ENCODE peak calls at places on chromosomes 13 and 19, in eight cellular contexts. One of them, this sample, is unnamed.

GRCh38 chr13:29540334-29540733 is 55.2 kb downstream of the SLC7A1 start:
- DNase-seq in choroid plexus epithelial cell: no peak
- DNase-seq in pancreas: no peak
- DNase-seq in PC-9: no peak
- DNase-seq in A549: no peak
- DNase-seq in testis: no peak
- DNase-seq in brain microvascular endothelial cell: no peak
- DNase-seq in heart right ventricle: no peak
- DNase-seq in this sample: no peak

GRCh38 chr13:44660050-44660449 is 83.9 kb upstream of the TSC22D1 start:
- DNase-seq in brain microvascular endothelial cell: no peak
- DNase-seq in A549: no peak
- DNase-seq in pancreas: no peak
- DNase-seq in testis: no peak
- DNase-seq in PC-9: no peak
- DNase-seq in heart right ventricle: no peak
- DNase-seq in choroid plexus epithelial cell: no peak
- DNase-seq in this sample: no peak

GRCh38 chr13:98044301-98044700 is 90.8 kb downstream of the IPO5 start:
- DNase-seq in pancreas: no peak
- DNase-seq in testis: no peak
- DNase-seq in heart right ventricle: no peak
- DNase-seq in brain microvascular endothelial cell: no peak
- DNase-seq in A549: no peak
- DNase-seq in choroid plexus epithelial cell: no peak
- DNase-seq in PC-9: no peak
- DNase-seq in this sample: peak

GRCh38 chr19:3252650-3253049 is 28.2 kb downstream of the CELF5 start:
- DNase-seq in PC-9: no peak
- DNase-seq in choroid plexus epithelial cell: no peak
- DNase-seq in A549: no peak
- DNase-seq in testis: no peak
- DNase-seq in pancreas: no peak
- DNase-seq in heart right ventricle: no peak
- DNase-seq in brain microvascular endothelial cell: no peak
- DNase-seq in this sample: no peak

GRCh38 chr13:30061217-30061616 is 210.8 kb upstream of the UBL3 start:
- DNase-seq in pancreas: no peak
- DNase-seq in A549: no peak
- DNase-seq in testis: no peak
- DNase-seq in brain microvascular endothelial cell: no peak
- DNase-seq in PC-9: no peak
- DNase-seq in choroid plexus epithelial cell: no peak
- DNase-seq in heart right ventricle: no peak
- DNase-seq in this sample: no peak

GRCh38 chr19:2537544-2537943 is 61.6 kb downstream of the GADD45B start:
- DNase-seq in pancreas: peak
- DNase-seq in brain microvascular endothelial cell: no peak
- DNase-seq in testis: no peak
- DNase-seq in A549: no peak
- DNase-seq in heart right ventricle: no peak
- DNase-seq in PC-9: no peak
- DNase-seq in choroid plexus epithelial cell: no peak
- DNase-seq in this sample: no peak

GRCh38 chr19:35856546-35857149 is at the start of gene KIRREL2:
- DNase-seq in testis: no peak
- DNase-seq in choroid plexus epithelial cell: no peak
- DNase-seq in brain microvascular endothelial cell: no peak
- DNase-seq in A549: no peak
- DNase-seq in pancreas: peak
- DNase-seq in heart right ventricle: no peak
- DNase-seq in PC-9: no peak
- DNase-seq in this sample: no peak

GRCh38 chr19:45809643-45810159 is 5.4 kb downstream of the RSPH6A start:
- DNase-seq in pancreas: no peak
- DNase-seq in choroid plexus epithelial cell: peak
- DNase-seq in testis: no peak
- DNase-seq in heart right ventricle: no peak
- DNase-seq in brain microvascular endothelial cell: peak
- DNase-seq in PC-9: peak
- DNase-seq in A549: peak
- DNase-seq in this sample: no peak

GRCh38 chr13:106318941-106319411 is 216.5 kb downstream of the EFNB2 start:
- DNase-seq in brain microvascular endothelial cell: peak
- DNase-seq in testis: no peak
- DNase-seq in heart right ventricle: no peak
- DNase-seq in A549: peak
- DNase-seq in PC-9: peak
- DNase-seq in pancreas: no peak
- DNase-seq in choroid plexus epithelial cell: peak
- DNase-seq in this sample: no peak

GRCh38 chr19:55913643-55914268 is 18.4 kb downstream of the NLRP13 start:
- DNase-seq in choroid plexus epithelial cell: no peak
- DNase-seq in A549: no peak
- DNase-seq in testis: no peak
- DNase-seq in PC-9: no peak
- DNase-seq in brain microvascular endothelial cell: no peak
- DNase-seq in heart right ventricle: no peak
- DNase-seq in pancreas: no peak
- DNase-seq in this sample: no peak

GRCh38 chr19:23116802-23117571 is at the start of gene ZNF730:
- DNase-seq in heart right ventricle: peak
- DNase-seq in pancreas: peak
- DNase-seq in PC-9: no peak
- DNase-seq in brain microvascular endothelial cell: peak
- DNase-seq in testis: peak
- DNase-seq in choroid plexus epithelial cell: peak
- DNase-seq in A549: no peak
- DNase-seq in this sample: no peak

DNA sequence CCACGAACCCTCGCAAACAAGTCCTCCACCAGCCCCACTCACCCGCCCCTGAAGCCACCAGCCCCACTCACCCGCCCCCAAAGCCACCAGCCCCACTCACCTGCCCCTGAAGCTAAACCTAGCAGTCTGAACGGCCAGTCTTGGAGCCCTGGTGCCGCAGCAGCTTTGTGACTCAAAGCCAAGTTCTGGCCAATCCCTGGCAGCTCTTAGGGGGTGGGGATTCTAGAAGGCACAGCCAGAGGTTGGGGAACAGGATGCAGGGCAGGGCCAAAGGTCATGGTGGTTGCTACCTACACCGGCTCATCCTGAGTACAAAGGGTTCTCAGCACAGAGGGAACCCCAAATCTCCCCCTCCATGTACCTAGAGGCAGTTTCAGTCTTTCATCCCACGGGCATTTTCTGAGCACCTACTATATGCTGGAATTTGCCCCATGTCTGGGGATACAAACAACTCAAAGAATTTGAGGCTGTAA is at the start of gene IQCN:
- DNase-seq in choroid plexus epithelial cell: peak
- DNase-seq in brain microvascular endothelial cell: peak
- DNase-seq in heart right ventricle: no peak
- DNase-seq in pancreas: peak
- DNase-seq in A549: peak
- DNase-seq in testis: no peak
- DNase-seq in PC-9: peak
- DNase-seq in this sample: no peak
- TF ChIP-seq CTCF in choroid plexus epithelial cell: no peak
- TF ChIP-seq CTCF in brain microvascular endothelial cell: no peak
- TF ChIP-seq CTCF in heart right ventricle: no peak
- TF ChIP-seq CTCF in pancreas: no peak
- TF ChIP-seq CTCF in A549: no peak
- TF ChIP-seq CTCF in testis: no peak
- TF ChIP-seq CTCF in PC-9: no peak
- TF ChIP-seq CTCF in this sample: no peak

DNA sequence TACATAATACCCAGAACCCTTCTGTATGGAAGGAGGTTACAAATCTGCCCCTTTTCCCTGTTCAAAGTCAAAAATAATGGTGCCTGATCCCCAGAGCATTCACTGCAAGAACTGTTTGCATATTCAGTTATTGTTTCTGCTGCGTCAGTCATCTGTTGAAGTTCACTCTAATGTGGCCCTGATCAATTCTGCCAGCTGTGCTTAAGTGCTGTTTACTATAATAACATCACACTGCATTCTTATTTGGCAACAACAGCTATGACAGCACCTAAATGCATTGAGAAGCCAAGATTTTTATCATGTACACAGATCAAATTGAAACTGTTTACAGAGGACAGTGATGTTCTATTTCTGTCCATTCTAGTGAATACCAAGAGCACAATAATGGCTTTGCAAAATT is 115.9 kb downstream of the DACH1 start:
- DNase-seq in PC-9: no peak
- DNase-seq in heart right ventricle: no peak
- DNase-seq in testis: no peak
- DNase-seq in A549: no peak
- DNase-seq in brain microvascular endothelial cell: no peak
- DNase-seq in pancreas: no peak
- DNase-seq in choroid plexus epithelial cell: no peak
- DNase-seq in this sample: no peak
- H3K4me3 ChIP-seq in PC-9: no peak
- H3K4me3 ChIP-seq in heart right ventricle: peak
- H3K4me3 ChIP-seq in testis: no peak
- H3K4me3 ChIP-seq in A549: no peak
- H3K4me3 ChIP-seq in brain microvascular endothelial cell: no peak
- H3K4me3 ChIP-seq in pancreas: no peak
- H3K4me3 ChIP-seq in choroid plexus epithelial cell: no peak
- H3K4me3 ChIP-seq in this sample: no peak

GRCh38 chr19:708154-709141 is at the start of gene PALM:
- DNase-seq in pancreas: no peak
- DNase-seq in A549: no peak
- DNase-seq in brain microvascular endothelial cell: no peak
- DNase-seq in heart right ventricle: no peak
- DNase-seq in PC-9: no peak
- DNase-seq in testis: no peak
- DNase-seq in choroid plexus epithelial cell: no peak
- DNase-seq in this sample: no peak
- TF ChIP-seq CTCF in pancreas: no peak
- TF ChIP-seq CTCF in A549: peak
- TF ChIP-seq CTCF in brain microvascular endothelial cell: no peak
- TF ChIP-seq CTCF in heart right ventricle: no peak
- TF ChIP-seq CTCF in PC-9: no peak
- TF ChIP-seq CTCF in testis: peak
- TF ChIP-seq CTCF in choroid plexus epithelial cell: no peak
- TF ChIP-seq CTCF in this sample: no peak

DNA sequence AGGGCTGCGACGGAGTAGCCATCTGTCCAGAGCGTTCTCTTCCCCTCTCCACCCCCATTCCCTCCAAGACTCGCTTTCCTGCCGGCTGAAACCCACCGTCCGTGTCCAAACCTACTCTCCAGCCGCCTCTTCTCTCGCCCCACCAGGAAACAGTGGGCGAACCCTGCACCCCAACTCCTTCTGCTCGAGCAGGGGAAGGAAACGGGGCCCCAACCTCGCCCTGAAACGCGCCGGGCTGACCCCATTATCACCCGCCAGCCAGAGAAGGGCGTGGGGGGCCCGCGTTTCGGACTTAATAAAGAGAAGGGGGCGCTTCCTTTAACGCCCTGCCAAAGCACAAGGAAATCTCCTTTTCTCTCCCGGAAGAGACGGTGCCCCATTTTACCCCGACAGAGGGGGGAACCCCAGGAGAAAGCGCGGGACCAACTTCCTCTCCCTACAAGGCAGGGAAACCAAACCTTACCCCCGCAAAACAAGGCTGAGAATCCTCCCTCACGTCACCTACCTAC is 2.4 kb downstream of the ZC3H4 start:
- DNase-seq in A549: no peak
- DNase-seq in pancreas: no peak
- DNase-seq in choroid plexus epithelial cell: peak
- DNase-seq in testis: no peak
- DNase-seq in brain microvascular endothelial cell: no peak
- DNase-seq in PC-9: no peak
- DNase-seq in heart right ventricle: peak
- DNase-seq in this sample: peak
- H3K4me3 ChIP-seq in A549: peak
- H3K4me3 ChIP-seq in pancreas: peak
- H3K4me3 ChIP-seq in choroid plexus epithelial cell: peak
- H3K4me3 ChIP-seq in testis: peak
- H3K4me3 ChIP-seq in brain microvascular endothelial cell: peak
- H3K4me3 ChIP-seq in PC-9: peak
- H3K4me3 ChIP-seq in heart right ventricle: peak
- H3K4me3 ChIP-seq in this sample: peak

This sample was measured in lower leg skin.